ENCODE peak calls at places on chromosomes 5 and 9, in seven cellular contexts. One of them, this sample, is unnamed. For H3K36me3, the result is how much of the 10 kb centered on the place peaks cover.

GRCh38 chr5:179319123-179319522 is 26.1 kb downstream of the ADAMTS2 start:
- DNase-seq in mucosa of descending colon: no peak
- DNase-seq in ascending aorta: no peak
- DNase-seq in tibial artery: peak
- DNase-seq in body of pancreas: no peak
- DNase-seq in heart left ventricle: peak
- DNase-seq in CD8-positive, alpha-beta T cell: no peak
- DNase-seq in this sample: no peak

GRCh38 chr5:53035868-53036381 is 46.8 kb downstream of the ITGA2 start:
- DNase-seq in mucosa of descending colon: no peak
- DNase-seq in ascending aorta: no peak
- DNase-seq in tibial artery: no peak
- DNase-seq in body of pancreas: no peak
- DNase-seq in heart left ventricle: no peak
- DNase-seq in CD8-positive, alpha-beta T cell: no peak
- DNase-seq in this sample: no peak

GRCh38 chr9:127166651-127167524 is 44.5 kb upstream of the ANGPTL2 start:
- DNase-seq in mucosa of descending colon: no peak
- DNase-seq in ascending aorta: no peak
- DNase-seq in tibial artery: peak
- DNase-seq in body of pancreas: no peak
- DNase-seq in heart left ventricle: no peak
- DNase-seq in CD8-positive, alpha-beta T cell: peak
- DNase-seq in this sample: peak

GRCh38 chr9:79695531-79696218 is 123.9 kb downstream of the TLE4 start:
- DNase-seq in mucosa of descending colon: no peak
- DNase-seq in ascending aorta: no peak
- DNase-seq in tibial artery: no peak
- DNase-seq in body of pancreas: no peak
- DNase-seq in heart left ventricle: no peak
- DNase-seq in CD8-positive, alpha-beta T cell: no peak
- DNase-seq in this sample: no peak

GRCh38 chr9:86405926-86406325 is 51.7 kb upstream of the TUT7 start:
- DNase-seq in mucosa of descending colon: no peak
- DNase-seq in ascending aorta: no peak
- DNase-seq in tibial artery: no peak
- DNase-seq in body of pancreas: peak
- DNase-seq in heart left ventricle: no peak
- DNase-seq in CD8-positive, alpha-beta T cell: no peak
- DNase-seq in this sample: peak

GRCh38 chr5:177603631-177604030 is 3.7 kb downstream of the B4GALT7 start:
- DNase-seq in mucosa of descending colon: no peak
- DNase-seq in ascending aorta: no peak
- DNase-seq in tibial artery: no peak
- DNase-seq in body of pancreas: no peak
- DNase-seq in heart left ventricle: no peak
- DNase-seq in CD8-positive, alpha-beta T cell: no peak
- DNase-seq in this sample: no peak

GRCh38 chr5:83029-83428 is 8.9 kb upstream of the PLEKHG4B start:
- DNase-seq in mucosa of descending colon: no peak
- DNase-seq in ascending aorta: no peak
- DNase-seq in tibial artery: no peak
- DNase-seq in body of pancreas: no peak
- DNase-seq in heart left ventricle: no peak
- DNase-seq in CD8-positive, alpha-beta T cell: no peak
- DNase-seq in this sample: no peak

GRCh38 chr9:79686381-79687130 is 114.8 kb downstream of the TLE4 start:
- DNase-seq in mucosa of descending colon: no peak
- DNase-seq in ascending aorta: peak
- DNase-seq in tibial artery: peak
- DNase-seq in body of pancreas: no peak
- DNase-seq in heart left ventricle: no peak
- DNase-seq in CD8-positive, alpha-beta T cell: no peak
- DNase-seq in this sample: no peak

GRCh38 chr5:91369480-91369879 is 13.6 kb downstream of the ARRDC3 start:
- DNase-seq in mucosa of descending colon: no peak
- DNase-seq in ascending aorta: no peak
- DNase-seq in tibial artery: no peak
- DNase-seq in body of pancreas: no peak
- DNase-seq in heart left ventricle: no peak
- DNase-seq in CD8-positive, alpha-beta T cell: no peak
- DNase-seq in this sample: no peak

GRCh38 chr5:93460286-93460685 is 120.7 kb downstream of the NR2F1-AS1 start:
- DNase-seq in mucosa of descending colon: no peak
- DNase-seq in ascending aorta: no peak
- DNase-seq in tibial artery: no peak
- DNase-seq in body of pancreas: no peak
- DNase-seq in heart left ventricle: no peak
- DNase-seq in CD8-positive, alpha-beta T cell: no peak
- DNase-seq in this sample: no peak

GRCh38 chr5:66821626-66822429 is 225.6 kb downstream of the MAST4 start:
- DNase-seq in mucosa of descending colon: no peak
- DNase-seq in ascending aorta: no peak
- DNase-seq in tibial artery: no peak
- DNase-seq in body of pancreas: no peak
- DNase-seq in heart left ventricle: no peak
- DNase-seq in CD8-positive, alpha-beta T cell: no peak
- DNase-seq in this sample: no peak

GRCh38 chr5:55915783-55916182 is 64.6 kb downstream of the IL31RA start:
- DNase-seq in mucosa of descending colon: no peak
- DNase-seq in ascending aorta: no peak
- DNase-seq in tibial artery: no peak
- DNase-seq in body of pancreas: no peak
- DNase-seq in heart left ventricle: no peak
- DNase-seq in CD8-positive, alpha-beta T cell: no peak
- DNase-seq in this sample: no peak

GRCh38 chr5:131304414-131304813 is 40.6 kb downstream of the CDC42SE2 start:
- DNase-seq in mucosa of descending colon: no peak
- DNase-seq in ascending aorta: no peak
- DNase-seq in tibial artery: no peak
- DNase-seq in body of pancreas: no peak
- DNase-seq in heart left ventricle: no peak
- DNase-seq in CD8-positive, alpha-beta T cell: no peak
- DNase-seq in this sample: no peak

GRCh38 chr9:8095531-8096223 is 296.1 kb upstream of the DMAC1 start:
- DNase-seq in mucosa of descending colon: no peak
- DNase-seq in ascending aorta: no peak
- DNase-seq in tibial artery: no peak
- DNase-seq in body of pancreas: no peak
- DNase-seq in heart left ventricle: no peak
- DNase-seq in CD8-positive, alpha-beta T cell: no peak
- DNase-seq in this sample: no peak

GRCh38 chr5:11038772-11039171 is 277.7 kb upstream of the DAP start:
- DNase-seq in mucosa of descending colon: no peak
- DNase-seq in ascending aorta: no peak
- DNase-seq in tibial artery: no peak
- DNase-seq in body of pancreas: no peak
- DNase-seq in heart left ventricle: no peak
- DNase-seq in CD8-positive, alpha-beta T cell: no peak
- DNase-seq in this sample: no peak

GRCh38 chr9:17272510-17272909 is 137.7 kb downstream of the CNTLN start:
- DNase-seq in mucosa of descending colon: no peak
- DNase-seq in ascending aorta: no peak
- DNase-seq in tibial artery: no peak
- DNase-seq in body of pancreas: no peak
- DNase-seq in heart left ventricle: no peak
- DNase-seq in CD8-positive, alpha-beta T cell: no peak
- DNase-seq in this sample: no peak

GRCh38 chr9:114250235-114250568 is 72.7 kb upstream of the ORM1 start:
- DNase-seq in mucosa of descending colon: peak
- DNase-seq in ascending aorta: peak
- DNase-seq in tibial artery: peak
- DNase-seq in body of pancreas: peak
- DNase-seq in heart left ventricle: peak
- DNase-seq in CD8-positive, alpha-beta T cell: no peak
- DNase-seq in this sample: peak

GRCh38 chr5:143624465-143624864 is 187.5 kb upstream of the HMHB1 start:
- DNase-seq in mucosa of descending colon: no peak
- DNase-seq in ascending aorta: no peak
- DNase-seq in tibial artery: no peak
- DNase-seq in body of pancreas: no peak
- DNase-seq in heart left ventricle: no peak
- DNase-seq in CD8-positive, alpha-beta T cell: no peak
- DNase-seq in this sample: no peak

GRCh38 chr5:16707168-16707868 is 90.5 kb upstream of the RETREG1 start:
- DNase-seq in mucosa of descending colon: no peak
- DNase-seq in ascending aorta: peak
- DNase-seq in tibial artery: no peak
- DNase-seq in body of pancreas: no peak
- DNase-seq in heart left ventricle: no peak
- DNase-seq in CD8-positive, alpha-beta T cell: no peak
- DNase-seq in this sample: no peak

GRCh38 chr9:114894801-114895433 is 35.5 kb downstream of the TNFSF8 start:
- DNase-seq in mucosa of descending colon: no peak
- DNase-seq in ascending aorta: peak
- DNase-seq in tibial artery: no peak
- DNase-seq in body of pancreas: no peak
- DNase-seq in heart left ventricle: no peak
- DNase-seq in CD8-positive, alpha-beta T cell: no peak
- DNase-seq in this sample: no peak

GRCh38 chr5:98769256-98770157 is 4.0 kb upstream of the RGMB start:
- DNase-seq in mucosa of descending colon: peak
- DNase-seq in ascending aorta: peak
- DNase-seq in tibial artery: peak
- DNase-seq in body of pancreas: peak
- DNase-seq in heart left ventricle: peak
- DNase-seq in CD8-positive, alpha-beta T cell: no peak
- DNase-seq in this sample: peak

GRCh38 chr5:138784590-138784989 is 31.4 kb downstream of the CTNNA1 start:
- DNase-seq in mucosa of descending colon: no peak
- DNase-seq in ascending aorta: no peak
- DNase-seq in tibial artery: no peak
- DNase-seq in body of pancreas: no peak
- DNase-seq in heart left ventricle: no peak
- DNase-seq in CD8-positive, alpha-beta T cell: no peak
- DNase-seq in this sample: no peak

GRCh38 chr5:138778234-138778633 is 25.0 kb downstream of the CTNNA1 start:
- DNase-seq in mucosa of descending colon: no peak
- DNase-seq in ascending aorta: no peak
- DNase-seq in tibial artery: no peak
- DNase-seq in body of pancreas: no peak
- DNase-seq in heart left ventricle: no peak
- DNase-seq in CD8-positive, alpha-beta T cell: no peak
- DNase-seq in this sample: no peak

GRCh38 chr5:138789771-138790242 is 36.6 kb downstream of the CTNNA1 start:
- DNase-seq in mucosa of descending colon: no peak
- DNase-seq in ascending aorta: no peak
- DNase-seq in tibial artery: no peak
- DNase-seq in body of pancreas: peak
- DNase-seq in heart left ventricle: no peak
- DNase-seq in CD8-positive, alpha-beta T cell: no peak
- DNase-seq in this sample: no peak

GRCh38 chr5:138783976-138784375 is 30.8 kb downstream of the CTNNA1 start:
- DNase-seq in mucosa of descending colon: no peak
- DNase-seq in ascending aorta: no peak
- DNase-seq in tibial artery: no peak
- DNase-seq in body of pancreas: no peak
- DNase-seq in heart left ventricle: no peak
- DNase-seq in CD8-positive, alpha-beta T cell: no peak
- DNase-seq in this sample: no peak
- H3K36me3 ChIP-seq in mucosa of descending colon: under half
- H3K36me3 ChIP-seq in ascending aorta: under half
- H3K36me3 ChIP-seq in tibial artery: under half
- H3K36me3 ChIP-seq in body of pancreas: under half
- H3K36me3 ChIP-seq in heart left ventricle: under half
- H3K36me3 ChIP-seq in CD8-positive, alpha-beta T cell: under half
- H3K36me3 ChIP-seq in this sample: under half

DNA sequence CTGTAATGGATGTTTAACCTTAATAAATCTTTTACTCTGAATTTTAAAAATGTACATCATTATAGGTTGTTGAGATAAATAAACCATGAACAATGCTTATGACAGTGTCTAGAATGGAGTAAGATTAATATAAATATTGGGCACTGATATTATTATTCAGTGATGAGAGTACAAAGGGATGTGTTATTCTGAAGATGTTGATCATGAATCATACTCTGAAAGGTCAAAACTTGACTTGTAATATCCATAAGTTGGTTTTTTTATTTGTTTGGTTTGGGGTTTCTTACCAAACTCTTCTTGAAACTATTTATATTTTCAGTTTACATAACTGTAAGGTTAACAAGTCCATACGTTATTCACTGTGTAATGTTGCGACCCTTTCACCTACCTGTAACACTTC is 163.2 kb downstream of the MPDZ start:
- DNase-seq in mucosa of descending colon: no peak
- DNase-seq in ascending aorta: no peak
- DNase-seq in tibial artery: no peak
- DNase-seq in body of pancreas: no peak
- DNase-seq in heart left ventricle: no peak
- DNase-seq in CD8-positive, alpha-beta T cell: no peak
- DNase-seq in this sample: no peak
- H3K36me3 ChIP-seq in mucosa of descending colon: under half
- H3K36me3 ChIP-seq in ascending aorta: under half
- H3K36me3 ChIP-seq in tibial artery: under half
- H3K36me3 ChIP-seq in body of pancreas: under half
- H3K36me3 ChIP-seq in heart left ventricle: half or more
- H3K36me3 ChIP-seq in CD8-positive, alpha-beta T cell: under half
- H3K36me3 ChIP-seq in this sample: under half

DNA sequence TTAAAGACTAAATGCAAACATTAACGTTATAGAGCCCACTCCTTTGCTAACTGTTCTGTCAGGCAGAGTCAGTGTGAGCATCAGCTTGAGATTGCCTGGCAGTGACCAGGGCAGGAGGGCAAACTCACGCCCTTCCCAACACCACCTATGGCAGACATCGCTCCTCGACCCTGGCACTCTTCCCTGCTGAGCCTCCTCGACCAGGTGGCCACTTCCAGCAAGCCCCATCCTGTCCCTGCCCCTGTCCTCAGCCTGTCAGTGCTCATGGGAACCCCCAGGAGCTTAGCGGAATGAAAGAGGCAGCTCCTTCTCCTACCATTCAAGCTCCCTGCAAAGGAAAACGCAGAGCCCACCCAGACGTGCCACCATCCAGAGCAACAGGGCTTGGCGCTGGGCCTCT is 42.0 kb downstream of the PRRT1B start:
- DNase-seq in mucosa of descending colon: no peak
- DNase-seq in ascending aorta: no peak
- DNase-seq in tibial artery: no peak
- DNase-seq in body of pancreas: no peak
- DNase-seq in heart left ventricle: no peak
- DNase-seq in CD8-positive, alpha-beta T cell: no peak
- DNase-seq in this sample: no peak
- H3K36me3 ChIP-seq in mucosa of descending colon: under half
- H3K36me3 ChIP-seq in ascending aorta: half or more
- H3K36me3 ChIP-seq in tibial artery: half or more
- H3K36me3 ChIP-seq in body of pancreas: under half
- H3K36me3 ChIP-seq in heart left ventricle: half or more
- H3K36me3 ChIP-seq in CD8-positive, alpha-beta T cell: under half
- H3K36me3 ChIP-seq in this sample: under half

GRCh38 chr9:78578016-78578555 is 281.2 kb downstream of the PSAT1 start:
- DNase-seq in mucosa of descending colon: no peak
- DNase-seq in ascending aorta: no peak
- DNase-seq in tibial artery: no peak
- DNase-seq in body of pancreas: no peak
- DNase-seq in heart left ventricle: no peak
- DNase-seq in CD8-positive, alpha-beta T cell: no peak
- DNase-seq in this sample: peak
- H3K36me3 ChIP-seq in mucosa of descending colon: under half
- H3K36me3 ChIP-seq in ascending aorta: under half
- H3K36me3 ChIP-seq in tibial artery: under half
- H3K36me3 ChIP-seq in body of pancreas: under half
- H3K36me3 ChIP-seq in heart left ventricle: under half
- H3K36me3 ChIP-seq in CD8-positive, alpha-beta T cell: under half
- H3K36me3 ChIP-seq in this sample: under half